ENCODE peak calls at places on chromosome 1, in ten cellular contexts. G is uterus, P is AG04449, R is stomach, B is hepatocyte, K is astrocyte, N is fibroblast of lung, U is prostate gland, V is heart right ventricle, E is fibroblast of villous mesenchyme. Y is an unnamed sample.

GRCh38 chr1:11151134-11151533 is 38.0 kb upstream of the ANGPTL7 start:
- DNase-seq in G (no peak), P (no peak), R (no peak), B (no peak), K (no peak), N (no peak), U (no peak), V (no peak), E (no peak), Y (no peak)

GRCh38 chr1:221739677-221740025 is 2.2 kb downstream of the DUSP10 start:
- DNase-seq in G (no peak), P (no peak), R (no peak), B (no peak), K (no peak), N (no peak), U (no peak), V (no peak), E (no peak), Y (no peak)

GRCh38 chr1:117060441-117061317 is 553 bp downstream of the TTF2 start:
- DNase-seq in G (no peak), P (no peak), R (no peak), B (peak), K (peak), N (peak), U (peak), V (no peak), E (peak), Y (no peak)

GRCh38 chr1:188822248-188822647 is 1655.4 kb downstream of the BRINP3 start:
- DNase-seq in G (no peak), P (no peak), R (no peak), B (no peak), K (no peak), N (peak), U (no peak), V (no peak), E (no peak), Y (no peak)

GRCh38 chr1:13723810-13724209 is 23.8 kb downstream of the PRDM2 start:
- DNase-seq in G (no peak), P (no peak), R (peak), B (no peak), K (no peak), N (no peak), U (no peak), V (no peak), E (peak), Y (no peak)

GRCh38 chr1:205248793-205249601 is 21.3 kb downstream of the TMCC2 start:
- DNase-seq in G (peak), P (no peak), R (peak), B (peak), K (peak), N (peak), U (peak), V (peak), E (peak), Y (no peak)

GRCh38 chr1:85554630-85555327 is 25.8 kb upstream of the CCN1 start:
- DNase-seq in G (no peak), P (no peak), R (no peak), B (no peak), K (peak), N (peak), U (no peak), V (no peak), E (no peak), Y (no peak)

GRCh38 chr1:226948051-226948450 is 8.0 kb downstream of the COQ8A start:
- DNase-seq in G (no peak), P (no peak), R (no peak), B (no peak), K (no peak), N (no peak), U (no peak), V (no peak), E (no peak), Y (no peak)

GRCh38 chr1:51570063-51570720 is 46.7 kb upstream of the OSBPL9 start:
- DNase-seq in G (no peak), P (no peak), R (no peak), B (no peak), K (no peak), N (no peak), U (no peak), V (no peak), E (no peak), Y (no peak)

GRCh38 chr1:30328401-30329262 is 394.8 kb downstream of the MATN1 start:
- DNase-seq in G (no peak), P (no peak), R (peak), B (no peak), K (no peak), N (no peak), U (no peak), V (no peak), E (no peak), Y (no peak)

GRCh38 chr1:221462345-221462744 is 279.5 kb downstream of the DUSP10 start:
- DNase-seq in G (no peak), P (no peak), R (no peak), B (no peak), K (no peak), N (peak), U (no peak), V (no peak), E (peak), Y (peak)

GRCh38 chr1:231612393-231613089 is 14.0 kb upstream of the DISC1 start:
- DNase-seq in G (no peak), P (no peak), R (peak), B (no peak), K (no peak), N (no peak), U (no peak), V (no peak), E (no peak), Y (no peak)

GRCh38 chr1:24222778-24223177 is 35.7 kb upstream of the IFNLR1 start:
- DNase-seq in G (no peak), P (no peak), R (no peak), B (no peak), K (no peak), N (no peak), U (no peak), V (no peak), E (no peak), Y (no peak)

GRCh38 chr1:201218409-201218808 is 27.8 kb downstream of the IGFN1 start:
- DNase-seq in G (no peak), P (no peak), R (no peak), B (no peak), K (no peak), N (no peak), U (no peak), V (no peak), E (no peak), Y (no peak)

GRCh38 chr1:213568929-213569815 is 418.6 kb upstream of the PROX1 start:
- DNase-seq in G (no peak), P (no peak), R (no peak), B (no peak), K (no peak), N (no peak), U (no peak), V (no peak), E (no peak), Y (no peak)

GRCh38 chr1:37691497-37692077 is 729 bp upstream of the CDCA8 start:
- DNase-seq in G (peak), P (no peak), R (peak), B (peak), K (peak), N (peak), U (peak), V (peak), E (peak), Y (no peak)

GRCh38 chr1:205072286-205072685 is 12.0 kb downstream of the TMEM81 start:
- DNase-seq in G (no peak), P (no peak), R (no peak), B (no peak), K (no peak), N (no peak), U (no peak), V (no peak), E (no peak), Y (no peak)

GRCh38 chr1:155244368-155245162 is 10.7 kb downstream of the ENTREP3 start:
- DNase-seq in G (peak), P (peak), R (peak), B (peak), K (peak), N (peak), U (peak), V (peak), E (peak), Y (peak)

GRCh38 chr1:92953491-92953890 is 7.8 kb downstream of the DIPK1A start:
- DNase-seq in G (no peak), P (no peak), R (no peak), B (no peak), K (no peak), N (no peak), U (no peak), V (no peak), E (no peak), Y (no peak)

GRCh38 chr1:75794382-75794781 is 2.3 kb upstream of the MSH4 start:
- DNase-seq in G (no peak), P (no peak), R (no peak), B (no peak), K (no peak), N (no peak), U (no peak), V (no peak), E (no peak), Y (no peak)

GRCh38 chr1:20484526-20485462 is 1.2 kb downstream of the CAMK2N1 start:
- DNase-seq in G (no peak), P (no peak), R (no peak), B (peak), K (no peak), N (no peak), U (no peak), V (no peak), E (peak), Y (no peak)

GRCh38 chr1:212485895-212486590 is 53.3 kb downstream of the NENF start:
- DNase-seq in G (no peak), P (peak), R (peak), B (peak), K (peak), N (peak), U (no peak), V (peak), E (peak), Y (peak)

GRCh38 chr1:60974524-60974923 is 107.8 kb upstream of the NFIA start:
- DNase-seq in G (no peak), P (no peak), R (no peak), B (no peak), K (no peak), N (no peak), U (no peak), V (no peak), E (no peak), Y (no peak)

GRCh38 chr1:168271636-168272035 is 9.0 kb upstream of the TBX19 start:
- DNase-seq in G (no peak), P (no peak), R (no peak), B (no peak), K (no peak), N (no peak), U (no peak), V (no peak), E (no peak), Y (no peak)

GRCh38 chr1:146031476-146031875 is 9.9 kb upstream of the HJV start:
- DNase-seq in G (no peak), P (no peak), R (no peak), B (no peak), K (no peak), N (no peak), U (no peak), V (no peak), E (no peak), Y (no peak)

GRCh38 chr1:37325010-37325409 is 149.4 kb upstream of the ZC3H12A start:
- DNase-seq in G (no peak), P (no peak), R (no peak), B (no peak), K (no peak), N (no peak), U (no peak), V (no peak), E (no peak), Y (no peak)

GRCh38 chr1:210236840-210237409 is 4.3 kb downstream of the SERTAD4 start:
- DNase-seq in G (peak), P (no peak), R (no peak), B (peak), K (peak), N (peak), U (peak), V (peak), E (peak), Y (no peak)

GRCh38 chr1:167631386-167631941 is 1.4 kb downstream of the RCSD1 start:
- DNase-seq in G (no peak), P (no peak), R (no peak), B (no peak), K (no peak), N (no peak), U (no peak), V (no peak), E (no peak), Y (no peak)

GRCh38 chr1:225962440-225962975 is 21.5 kb upstream of the LEFTY2 start:
- DNase-seq in G (peak), P (no peak), R (peak), B (peak), K (no peak), N (peak), U (no peak), V (peak), E (peak), Y (no peak)

GRCh38 chr1:223106856-223107255 is 36.2 kb downstream of the TLR5 start:
- DNase-seq in G (no peak), P (no peak), R (no peak), B (no peak), K (no peak), N (peak), U (no peak), V (peak), E (peak), Y (no peak)

GRCh38 chr1:94043738-94044289 is 77.1 kb downstream of the ABCA4 start:
- DNase-seq in G (no peak), P (no peak), R (no peak), B (no peak), K (no peak), N (no peak), U (no peak), V (no peak), E (no peak), Y (no peak)

GRCh38 chr1:161367684-161368398 is at the start of gene CFAP126:
- DNase-seq in G (no peak), P (peak), R (peak), B (peak), K (peak), N (peak), U (peak), V (peak), E (peak), Y (peak)

DNA sequence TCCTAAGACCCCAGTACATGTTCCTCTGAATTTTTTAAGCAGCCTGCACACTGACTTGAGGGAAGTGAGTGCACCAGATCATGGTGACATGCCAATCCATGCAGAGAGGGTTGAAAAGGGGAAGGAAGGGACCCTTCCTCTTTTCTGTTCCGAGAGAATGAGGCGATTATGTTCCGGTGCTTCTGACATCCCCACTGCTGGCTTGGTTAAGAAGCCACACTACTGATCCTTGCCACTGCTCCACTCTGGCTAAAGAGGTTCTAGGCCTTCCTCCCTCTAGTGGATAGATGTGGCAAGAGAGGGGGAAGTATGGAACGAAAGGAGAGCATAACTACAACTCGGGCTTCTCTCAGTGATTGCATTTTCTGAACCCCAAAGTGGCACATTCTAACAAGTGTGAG is 1.8 kb upstream of the CYB5R1 start:
- DNase-seq in G (peak), P (no peak), R (peak), B (peak), K (peak), N (peak), U (no peak), V (peak), E (peak), Y (peak)
- H3K4me3 ChIP-seq in G (no peak), P (no peak), R (no peak), B (no peak), K (no peak), N (no peak), U (no peak), V (no peak), E (no peak), Y (no peak)

GRCh38 chr1:172320723-172321122 is 99.8 kb upstream of the C1orf105 start:
- DNase-seq in G (peak), P (no peak), R (no peak), B (no peak), K (peak), N (peak), U (no peak), V (no peak), E (peak), Y (peak)
- TF ChIP-seq CTCF in G (no peak), P (no peak), R (no peak), B (no peak), K (peak), N (no peak), U (no peak), V (no peak), E (peak), Y (peak)

GRCh38 chr1:65309317-65310077 is at the start of gene DNAJC6:
- DNase-seq in G (no peak), P (no peak), R (peak), B (peak), K (peak), N (peak), U (peak), V (peak), E (peak), Y (no peak)
- H3K4me3 ChIP-seq in G (peak), P (peak), R (peak), B (peak), K (peak), N (peak), U (peak), V (peak), E (peak), Y (peak)

GRCh38 chr1:27367160-27367650 is 444 bp upstream of the MAP3K6 start:
- DNase-seq in G (no peak), P (no peak), R (no peak), B (no peak), K (no peak), N (no peak), U (no peak), V (no peak), E (no peak), Y (no peak)

GRCh38 chr1:27364696-27365371 is 1.9 kb downstream of the MAP3K6 start:
- DNase-seq in G (no peak), P (no peak), R (no peak), B (no peak), K (no peak), N (no peak), U (no peak), V (no peak), E (no peak), Y (no peak)

GRCh38 chr1:27366113-27366410 is 699 bp downstream of the MAP3K6 start:
- DNase-seq in G (peak), P (no peak), R (peak), B (peak), K (peak), N (peak), U (peak), V (peak), E (peak), Y (no peak)

GRCh38 chr1:27365372-27366112 is 1.2 kb downstream of the MAP3K6 start:
- DNase-seq in G (peak), P (peak), R (peak), B (peak), K (peak), N (peak), U (peak), V (peak), E (peak), Y (peak)

DNA sequence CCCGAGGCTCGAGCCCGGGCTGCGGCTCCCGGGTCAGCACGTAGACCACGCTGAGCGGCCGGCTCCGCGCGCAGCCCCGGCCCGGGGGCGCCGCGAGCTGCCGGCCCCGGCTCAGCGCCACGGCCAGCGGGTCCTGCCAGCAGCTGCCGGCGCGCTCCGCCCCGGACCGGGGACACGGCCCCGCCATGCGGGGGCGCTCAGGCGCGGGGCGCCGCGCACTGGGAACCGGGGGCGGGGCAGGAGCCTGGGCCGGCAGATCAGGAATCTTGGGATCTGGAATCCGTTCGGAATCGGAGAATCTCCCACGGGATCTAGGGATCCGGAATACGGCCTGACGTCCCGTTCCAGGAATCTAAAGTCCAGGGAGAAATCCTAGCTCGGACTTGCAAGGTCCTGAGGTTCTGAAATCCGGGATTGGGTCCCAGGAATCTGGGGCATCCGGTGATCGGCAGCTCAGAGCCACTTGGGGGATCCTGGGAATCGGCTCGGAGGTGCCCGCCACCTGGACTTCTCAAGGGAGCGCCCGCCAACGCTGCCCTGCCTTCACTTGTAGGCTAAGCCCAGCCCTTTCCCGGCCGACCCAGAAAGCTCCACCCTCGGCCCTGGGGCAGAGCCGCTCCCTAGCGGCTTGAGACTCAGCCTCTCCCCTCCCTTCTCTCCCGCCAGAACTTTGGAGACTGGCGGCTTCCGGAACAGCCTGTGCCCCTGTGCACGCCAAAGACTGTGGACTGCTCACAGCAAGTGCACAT is at the start of gene MAP3K6:
- DNase-seq in G (peak), P (no peak), R (peak), B (peak), K (peak), N (peak), U (peak), V (peak), E (peak), Y (no peak)
- TF ChIP-seq CTCF in G (peak), P (peak), R (peak), B (peak), K (peak), N (no peak), U (peak), V (peak), E (peak), Y (no peak)

DNA sequence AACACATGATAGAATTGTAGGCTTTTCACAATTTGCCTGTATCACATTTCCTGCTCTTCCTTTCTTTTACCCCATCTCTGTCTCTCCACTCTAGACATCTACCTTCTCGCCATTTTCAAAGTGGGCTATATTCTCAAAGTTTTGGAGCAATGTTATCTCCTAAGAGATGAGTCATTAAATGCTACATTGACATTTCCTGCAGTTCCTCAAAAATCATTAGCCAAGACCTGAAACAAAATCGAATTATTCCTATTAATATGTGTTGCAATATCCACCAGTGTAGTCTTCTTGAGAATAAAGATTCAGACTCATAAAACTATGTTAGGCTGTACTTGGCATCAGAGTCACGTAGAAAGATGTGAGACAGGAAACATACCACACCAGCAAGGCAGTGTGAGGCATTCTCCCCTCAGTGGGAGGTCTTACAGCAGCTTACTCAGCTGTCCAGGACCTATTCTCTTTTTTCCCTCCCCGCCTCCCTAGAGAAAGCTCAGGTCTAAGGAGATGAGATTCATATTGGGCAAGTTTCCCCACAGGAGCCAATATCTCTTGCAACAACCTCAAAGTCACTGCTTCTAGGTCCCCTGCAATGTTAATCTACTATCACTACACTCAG is 38.8 kb downstream of the FRRS1 start:
- DNase-seq in G (no peak), P (peak), R (no peak), B (no peak), K (peak), N (peak), U (no peak), V (no peak), E (peak), Y (peak)
- H3K4me3 ChIP-seq in G (no peak), P (no peak), R (no peak), B (no peak), K (no peak), N (no peak), U (no peak), V (no peak), E (no peak), Y (no peak)

DNA sequence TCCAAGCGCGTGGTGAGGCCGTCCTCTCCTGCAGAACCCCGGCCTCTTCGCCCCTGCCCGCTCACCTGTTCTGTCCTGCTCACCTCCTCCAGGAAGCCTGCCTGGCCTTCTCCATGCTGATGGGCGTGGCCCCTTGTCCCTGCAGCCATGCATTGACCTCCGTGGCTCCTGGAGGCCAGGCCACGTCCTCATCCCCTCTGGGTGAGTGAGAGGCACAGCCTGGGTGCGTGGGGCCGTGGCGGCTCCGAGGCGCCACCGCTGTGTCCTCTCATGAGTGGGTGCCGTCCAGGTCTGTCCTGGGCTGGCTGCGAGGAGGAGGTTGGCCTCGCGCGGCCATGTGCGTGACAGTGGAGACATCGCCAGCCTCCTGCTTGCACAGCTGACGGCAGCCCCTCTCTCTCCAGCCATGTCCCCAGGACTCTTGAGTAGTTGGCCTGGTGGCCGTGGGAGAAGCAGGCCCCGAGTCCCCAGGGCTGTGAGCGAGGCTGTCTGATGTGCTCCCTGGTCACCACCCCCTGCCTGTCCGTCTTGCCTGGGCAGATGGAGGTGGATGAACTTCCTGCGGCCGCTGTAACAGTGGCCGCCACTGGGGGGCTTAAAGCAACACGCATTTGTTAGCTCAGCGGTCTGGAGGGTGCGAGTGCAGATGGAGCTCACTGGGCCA is 58.1 kb downstream of the PRKCZ start:
- DNase-seq in G (no peak), P (no peak), R (no peak), B (peak), K (no peak), N (peak), U (no peak), V (no peak), E (peak), Y (no peak)
- TF ChIP-seq CTCF in G (no peak), P (peak), R (no peak), B (peak), K (peak), N (peak), U (no peak), V (no peak), E (peak), Y (peak)

Y was measured in AG09309.